ENCODE peak calls at places on chromosome 19, in six cellular contexts. H, O, W, D, Z and U are unnamed samples.

GRCh38 chr19:37930416-37930815 is 23.4 kb downstream of the SIPA1L3 start:
- DNase-seq in Z (no peak), O (no peak), W (no peak), H (no peak), D (no peak), U (no peak)

GRCh38 chr19:3809881-3810707 is 23.9 kb upstream of the MATK start:
- DNase-seq in W (no peak), Z (no peak), D (no peak), O (no peak), H (no peak), U (no peak)

GRCh38 chr19:39270091-39270871 is 2.1 kb downstream of the IFNL2 start:
- DNase-seq in O (no peak), W (no peak), D (no peak), Z (no peak), H (no peak), U (no peak)

GRCh38 chr19:57302020-57302465 is 18.2 kb upstream of the ZNF543 start:
- DNase-seq in H (peak), D (peak), Z (no peak), W (peak), O (peak), U (no peak)

GRCh38 chr19:3094638-3095374 is 644 bp downstream of the GNA11 start:
- DNase-seq in W (peak), Z (no peak), H (no peak), D (peak), O (no peak), U (no peak)

GRCh38 chr19:56097306-56097705 is 23.8 kb downstream of the ZNF787 start:
- DNase-seq in Z (peak), O (no peak), H (no peak), W (no peak), D (no peak), U (no peak)

GRCh38 chr19:53768401-53768800 is 55.7 kb downstream of the NLRP12 start:
- DNase-seq in D (no peak), H (no peak), Z (no peak), W (no peak), O (no peak), U (no peak)

GRCh38 chr19:10270180-10270615 is 722 bp upstream of the ICAM1 start:
- DNase-seq in W (peak), D (no peak), O (no peak), Z (peak), H (peak), U (no peak)

GRCh38 chr19:13155472-13156284 is 5.5 kb downstream of the IER2 start:
- DNase-seq in Z (peak), H (peak), O (peak), W (peak), D (peak), U (peak)

GRCh38 chr19:6223461-6224307 is 56.1 kb downstream of the MLLT1 start:
- DNase-seq in D (no peak), W (peak), Z (peak), H (no peak), O (no peak), U (no peak)

GRCh38 chr19:53991224-53992113 is at the start of gene CACNG6:
- DNase-seq in H (no peak), Z (no peak), W (peak), D (no peak), O (no peak), U (peak)

GRCh38 chr19:9917322-9917721 is 19.0 kb downstream of the OLFM2 start:
- DNase-seq in Z (no peak), W (no peak), O (peak), H (peak), D (peak), U (peak)

GRCh38 chr19:41376241-41376997 is at the start of gene TMEM91:
- DNase-seq in Z (peak), W (peak), O (peak), D (peak), H (no peak), U (peak)

GRCh38 chr19:50465986-50466771 is 10.1 kb upstream of the EMC10 start:
- DNase-seq in D (no peak), Z (no peak), H (no peak), W (peak), O (peak), U (peak)

GRCh38 chr19:13884726-13885591 is 8.0 kb downstream of the NANOS3 start:
- DNase-seq in D (no peak), H (no peak), W (no peak), O (peak), Z (no peak), U (no peak)

GRCh38 chr19:19499272-19499995 is 15.9 kb downstream of the TSSK6 start:
- DNase-seq in D (no peak), Z (no peak), H (no peak), O (no peak), W (no peak), U (no peak)

GRCh38 chr19:50772408-50773311 is 2.4 kb downstream of the GPR32 start:
- DNase-seq in O (no peak), Z (no peak), D (no peak), W (no peak), H (no peak), U (no peak)

GRCh38 chr19:28737526-28737925 is 475.4 kb downstream of the UQCRFS1 start:
- DNase-seq in H (no peak), W (no peak), D (no peak), Z (no peak), O (no peak), U (no peak)

GRCh38 chr19:42214810-42215209 is 2.7 kb downstream of the DEDD2 start:
- DNase-seq in O (no peak), D (no peak), H (no peak), W (no peak), Z (no peak), U (no peak)

GRCh38 chr19:19459707-19460251 is 54.3 kb downstream of the GATAD2A start:
- DNase-seq in D (peak), Z (no peak), W (no peak), H (peak), O (peak), U (no peak)

GRCh38 chr19:5296457-5297271 is 43.9 kb downstream of the PTPRS start:
- DNase-seq in H (no peak), D (no peak), W (peak), O (no peak), Z (no peak), U (no peak)

GRCh38 chr19:3658823-3659745 is 32.5 kb upstream of the CACTIN start:
- DNase-seq in O (no peak), Z (no peak), W (no peak), H (no peak), D (no peak), U (no peak)

GRCh38 chr19:57239982-57240310 is 486 bp upstream of the ZNF805 start:
- DNase-seq in Z (no peak), H (no peak), D (peak), O (no peak), W (no peak), U (no peak)

GRCh38 chr19:47471733-47472457 is at the start of gene SLC8A2:
- DNase-seq in W (peak), D (peak), Z (peak), H (peak), O (peak), U (peak)

GRCh38 chr19:51259348-51260245 is 8.7 kb downstream of the SIGLECL1 start:
- DNase-seq in W (no peak), D (peak), Z (no peak), O (peak), H (peak), U (peak)

GRCh38 chr19:2923510-2923909 is 21.3 kb downstream of the ZNF77 start:
- DNase-seq in H (no peak), Z (no peak), D (peak), O (no peak), W (no peak), U (no peak)

GRCh38 chr19:10478476-10478875 is 24.7 kb downstream of the KEAP1 start:
- DNase-seq in O (no peak), D (peak), H (no peak), W (no peak), Z (no peak), U (no peak)

GRCh38 chr19:2495651-2496316 is 19.9 kb downstream of the GADD45B start:
- DNase-seq in H (no peak), W (peak), O (no peak), Z (peak), D (peak), U (no peak)

GRCh38 chr19:28602675-28603298 is 610.2 kb downstream of the UQCRFS1 start:
- DNase-seq in H (no peak), Z (no peak), O (no peak), W (no peak), D (no peak), U (no peak)

GRCh38 chr19:40687525-40688016 is 2.9 kb downstream of the NUMBL start:
- DNase-seq in W (peak), Z (peak), O (no peak), H (no peak), D (peak), U (no peak)

GRCh38 chr19:33804021-33804799 is 7.5 kb downstream of the KCTD15 start:
- DNase-seq in O (no peak), W (no peak), D (peak), H (no peak), Z (peak), U (no peak)

GRCh38 chr19:42466521-42467436 is 24.0 kb upstream of the CXCL17 start:
- DNase-seq in Z (no peak), O (no peak), H (no peak), W (no peak), D (no peak), U (no peak)

GRCh38 chr19:51691122-51692064 is 1.7 kb upstream of the SPACA6 start:
- DNase-seq in O (peak), D (peak), Z (no peak), W (no peak), H (peak), U (no peak)

DNA sequence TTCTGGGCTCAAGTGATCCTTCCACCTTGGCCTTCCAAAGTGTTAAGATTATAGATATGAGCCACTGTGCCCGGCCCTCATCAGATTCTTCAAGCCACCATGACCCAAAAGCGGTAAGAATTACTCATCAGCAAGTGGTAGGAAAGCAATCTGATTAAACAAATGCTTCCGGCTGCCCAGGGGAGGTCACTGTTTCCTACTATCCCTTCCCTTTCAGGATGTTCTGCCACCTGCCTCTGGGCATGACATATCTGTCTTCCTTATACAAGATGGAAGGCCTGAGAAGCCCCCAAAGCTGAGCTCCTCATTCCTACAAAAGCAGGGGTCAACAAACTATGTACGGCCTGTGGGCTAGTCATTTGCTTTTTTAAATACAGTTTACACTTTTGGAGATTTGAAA is 6.9 kb downstream of the ABHD8 start:
- DNase-seq in Z (no peak), O (no peak), D (no peak), H (no peak), W (no peak), U (no peak)
- TF ChIP-seq CTCF in Z (no peak), O (peak), D (no peak), H (no peak), W (no peak), U (no peak)

GRCh38 chr19:49073514-49074378 is 1.2 kb upstream of the KCNA7 start:
- DNase-seq in W (peak), Z (no peak), O (peak), D (no peak), H (peak), U (no peak)
- TF ChIP-seq CTCF in W (peak), Z (peak), O (peak), D (peak), H (no peak), U (peak)

GRCh38 chr19:46296722-46297431 is at the start of gene HIF3A:
- DNase-seq in D (peak), O (peak), W (peak), H (no peak), Z (peak), U (peak)

GRCh38 chr19:46299695-46300094 is 2.9 kb downstream of the HIF3A start:
- DNase-seq in D (no peak), H (peak), Z (no peak), W (peak), O (no peak), U (no peak)

GRCh38 chr19:46299004-46299509 is 2.2 kb downstream of the HIF3A start:
- DNase-seq in H (peak), O (peak), D (peak), Z (peak), W (peak), U (no peak)

GRCh38 chr19:46298477-46299003 is 1.7 kb downstream of the HIF3A start:
- DNase-seq in Z (no peak), H (no peak), W (no peak), O (no peak), D (no peak), U (no peak)

GRCh38 chr19:46297700-46298476 is 1.0 kb downstream of the HIF3A start:
- DNase-seq in D (peak), Z (peak), H (no peak), O (peak), W (peak), U (no peak)
- TF ChIP-seq CTCF in D (no peak), Z (peak), H (no peak), O (no peak), W (peak), U (no peak)

GRCh38 chr19:1247747-1248453 is 483 bp upstream of the MIDN start:
- DNase-seq in W (peak), O (no peak), Z (peak), D (peak), H (peak), U (no peak)
- TF ChIP-seq CTCF in W (peak), O (no peak), Z (peak), D (peak), H (no peak), U (no peak)

GRCh38 chr19:7251502-7251901 is 42.7 kb downstream of the INSR start:
- DNase-seq in O (no peak), W (no peak), D (no peak), Z (no peak), H (peak), U (no peak)

GRCh38 chr19:7250951-7251350 is 43.3 kb downstream of the INSR start:
- DNase-seq in Z (no peak), W (no peak), O (no peak), H (no peak), D (no peak), U (no peak)

GRCh38 chr19:7247160-7247559 is 47.1 kb downstream of the INSR start:
- DNase-seq in W (no peak), O (no peak), H (no peak), D (no peak), Z (no peak), U (no peak)

GRCh38 chr19:7252364-7252763 is 41.9 kb downstream of the INSR start:
- DNase-seq in W (no peak), O (no peak), Z (no peak), D (no peak), H (no peak), U (no peak)

DNA sequence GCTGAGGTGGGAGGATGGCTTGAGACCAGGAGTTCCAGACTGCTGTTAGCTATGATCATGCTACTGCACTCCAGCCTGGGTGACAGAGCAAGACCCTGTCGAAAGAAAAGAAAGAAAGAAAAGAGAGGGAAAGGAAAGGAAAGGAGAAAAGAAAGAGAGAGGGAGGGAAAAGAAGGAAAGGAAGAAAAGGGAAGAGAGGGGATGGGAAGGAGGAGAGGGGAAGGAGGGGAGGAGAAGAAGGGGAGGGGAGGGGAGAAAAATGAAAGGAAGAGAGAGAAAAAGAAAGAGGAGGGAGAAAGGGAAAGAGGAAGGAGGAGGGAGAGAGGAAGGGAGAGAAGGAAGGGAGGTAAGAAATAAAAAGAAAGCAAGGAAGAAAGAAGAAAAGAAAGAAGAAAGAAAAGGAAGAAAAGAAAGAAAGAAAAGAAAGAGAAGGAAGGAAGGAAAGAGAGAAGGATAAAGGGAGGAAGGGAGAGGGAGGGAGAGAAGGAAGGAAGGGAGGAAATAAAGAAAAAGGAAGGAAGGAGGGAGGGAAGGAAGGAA is 44.1 kb downstream of the INSR start:
- DNase-seq in Z (no peak), W (no peak), O (no peak), D (no peak), H (no peak), U (no peak)
- TF ChIP-seq CTCF in Z (no peak), W (no peak), O (no peak), D (no peak), H (no peak), U (no peak)